ENCODE peak calls at places on chromosomes 7 and 10, in ten cellular contexts. M is CD8-positive, alpha-beta T cell; H is HCT116; V is right cardiac atrium; P is uterus; R is body of pancreas; O is cardiac muscle cell; X is AG04450; J is coronary artery; E is thoracic aorta. K is an unnamed sample.

GRCh38 chr7:151598045-151598444 is 78.3 kb upstream of the RHEB start:
- DNase-seq in M (no peak), H (peak), V (no peak), P (no peak), R (no peak), O (no peak), X (peak), J (no peak), E (no peak), K (no peak)

GRCh38 chr10:110006358-110007170 is 1.2 kb upstream of the ADD3 start:
- DNase-seq in M (no peak), H (no peak), V (peak), P (peak), R (peak), O (peak), X (no peak), J (peak), E (peak), K (no peak)

GRCh38 chr7:44367475-44368030 is 42.2 kb upstream of the CAMK2B start:
- DNase-seq in M (no peak), H (no peak), V (no peak), P (no peak), R (no peak), O (no peak), X (no peak), J (peak), E (no peak), K (no peak)

GRCh38 chr10:72334196-72334831 is 20.4 kb downstream of the DNAJB12 start:
- DNase-seq in M (no peak), H (no peak), V (peak), P (peak), R (peak), O (peak), X (no peak), J (peak), E (no peak), K (no peak)

GRCh38 chr10:110411047-110411410 is 86.7 kb upstream of the DUSP5 start:
- DNase-seq in M (no peak), H (peak), V (peak), P (peak), R (no peak), O (peak), X (no peak), J (no peak), E (no peak), K (no peak)

GRCh38 chr10:58775960-58776574 is 263.4 kb downstream of the BICC1 start:
- DNase-seq in M (no peak), H (no peak), V (no peak), P (no peak), R (no peak), O (no peak), X (peak), J (no peak), E (no peak), K (no peak)

GRCh38 chr10:110311357-110311949 is 6.7 kb upstream of the SMNDC1 start:
- DNase-seq in M (no peak), H (peak), V (peak), P (peak), R (peak), O (peak), X (peak), J (no peak), E (no peak), K (no peak)

GRCh38 chr7:35450456-35450855 is 196.6 kb upstream of the TBX20 start:
- DNase-seq in M (no peak), H (no peak), V (no peak), P (no peak), R (no peak), O (no peak), X (no peak), J (no peak), E (no peak), K (no peak)

GRCh38 chr7:128069367-128070364 is 38.4 kb upstream of the LRRC4 start:
- DNase-seq in M (no peak), H (no peak), V (no peak), P (no peak), R (no peak), O (no peak), X (no peak), J (no peak), E (no peak), K (no peak)

GRCh38 chr7:101819183-101819582 is 1.8 kb downstream of the CUX1 start:
- DNase-seq in M (no peak), H (no peak), V (no peak), P (no peak), R (no peak), O (no peak), X (no peak), J (no peak), E (no peak), K (no peak)

GRCh38 chr7:37353949-37354660 is 94.6 kb downstream of the ELMO1 start:
- DNase-seq in M (no peak), H (no peak), V (no peak), P (no peak), R (no peak), O (peak), X (no peak), J (no peak), E (no peak), K (no peak)

GRCh38 chr7:37354661-37355131 is 94.0 kb downstream of the ELMO1 start:
- DNase-seq in M (no peak), H (no peak), V (peak), P (peak), R (peak), O (peak), X (no peak), J (peak), E (peak), K (no peak)

GRCh38 chr7:37352974-37353948 is 95.4 kb downstream of the ELMO1 start:
- DNase-seq in M (peak), H (peak), V (no peak), P (no peak), R (no peak), O (no peak), X (no peak), J (no peak), E (no peak), K (peak)

GRCh38 chr7:37349979-37350590 is 98.6 kb downstream of the ELMO1 start:
- DNase-seq in M (no peak), H (no peak), V (no peak), P (no peak), R (no peak), O (no peak), X (no peak), J (no peak), E (no peak), K (no peak)

DNA sequence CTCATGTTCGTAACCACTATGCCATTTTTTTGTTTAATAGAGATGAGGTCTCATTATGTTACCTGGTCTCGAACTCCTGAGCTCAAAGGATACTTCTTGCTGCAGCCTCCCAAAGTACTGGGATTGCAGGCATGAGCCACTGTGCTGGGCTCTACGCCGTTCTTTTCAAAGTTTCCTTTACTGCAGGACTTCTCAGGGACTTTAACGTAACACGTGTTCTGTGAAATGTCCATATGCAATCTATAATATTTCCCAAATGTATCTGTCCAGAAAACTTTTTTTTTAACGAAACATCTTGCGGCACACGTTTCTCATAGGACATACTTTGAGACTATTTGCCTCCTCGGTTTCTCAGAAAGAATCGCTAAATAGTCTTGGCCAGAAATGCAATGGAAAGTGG is 96.4 kb downstream of the ELMO1 start:
- DNase-seq in M (no peak), H (no peak), V (no peak), P (no peak), R (no peak), O (no peak), X (no peak), J (no peak), E (no peak), K (no peak)
- H3K4me3 ChIP-seq in M (no peak), H (no peak), V (no peak), P (no peak), R (no peak), O (no peak), X (no peak), J (no peak), E (no peak), K (peak)

DNA sequence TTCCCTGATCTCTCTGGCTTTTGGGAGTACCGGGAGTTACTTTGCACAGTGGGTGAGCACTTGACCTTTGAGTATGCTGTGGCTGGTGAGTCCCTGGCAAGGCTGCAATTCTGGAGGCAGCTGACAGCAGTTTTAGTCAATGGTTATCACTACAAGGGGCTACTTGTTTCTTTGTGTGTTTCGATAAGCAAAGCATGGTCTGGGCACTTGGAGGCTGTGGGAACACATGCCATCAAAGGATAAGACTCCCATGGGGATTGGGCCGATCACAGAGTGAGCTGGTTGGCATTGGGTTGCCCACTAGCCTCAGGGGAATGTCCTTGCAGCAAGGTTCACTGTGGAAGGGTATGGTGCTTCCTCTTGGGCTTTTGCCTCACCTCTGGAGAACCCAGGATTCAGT is 208.2 kb downstream of the SNX13 start:
- DNase-seq in M (no peak), H (no peak), V (no peak), P (no peak), R (no peak), O (no peak), X (no peak), J (no peak), E (no peak), K (no peak)
- H3K27ac ChIP-seq in M (no peak), H (no peak), V (no peak), P (no peak), R (no peak), O (no peak), X (no peak), J (no peak), E (no peak), K (no peak)

DNA sequence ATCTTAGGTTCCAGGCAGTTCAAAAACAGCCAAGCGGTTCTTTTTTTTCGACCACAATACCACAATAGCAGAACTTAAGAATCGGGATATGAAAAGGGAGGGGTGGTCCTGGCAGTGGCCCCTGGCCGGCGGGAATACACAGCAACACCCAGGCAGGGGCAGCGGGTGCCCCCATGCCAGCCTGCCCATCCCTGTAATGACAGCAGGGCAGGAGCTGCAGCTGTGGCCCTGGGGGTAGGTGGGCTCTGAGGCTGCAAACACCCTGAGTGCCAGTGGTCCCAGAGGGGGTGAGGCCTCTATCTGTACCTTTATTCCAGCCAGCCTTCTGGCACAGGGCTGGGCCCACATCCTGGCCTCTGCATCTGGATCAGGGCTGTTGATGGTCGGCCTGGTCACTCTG is 247.4 kb downstream of the SEMA3D start:
- DNase-seq in M (no peak), H (no peak), V (no peak), P (no peak), R (no peak), O (no peak), X (no peak), J (no peak), E (no peak), K (no peak)
- H3K4me3 ChIP-seq in M (no peak), H (no peak), V (no peak), P (no peak), R (no peak), O (no peak), X (no peak), J (no peak), E (no peak), K (no peak)

GRCh38 chr7:55056068-55056467 is 37.3 kb downstream of the EGFR start:
- DNase-seq in M (no peak), H (no peak), V (no peak), P (no peak), R (no peak), O (no peak), X (no peak), J (no peak), E (no peak), K (no peak)
- H3K27ac ChIP-seq in M (no peak), H (no peak), V (no peak), P (no peak), R (no peak), O (no peak), X (no peak), J (no peak), E (peak), K (no peak)

GRCh38 chr10:1049425-1049958 is 573 bp upstream of the IDI1 start:
- DNase-seq in M (no peak), H (no peak), V (no peak), P (no peak), R (no peak), O (no peak), X (no peak), J (no peak), E (no peak), K (no peak)

GRCh38 chr10:1050555-1050954 is 1.6 kb upstream of the IDI1 start:
- DNase-seq in M (no peak), H (peak), V (no peak), P (no peak), R (no peak), O (no peak), X (no peak), J (no peak), E (no peak), K (peak)

GRCh38 chr10:1048349-1048731 is 579 bp downstream of the IDI1 start:
- DNase-seq in M (peak), H (no peak), V (peak), P (no peak), R (peak), O (no peak), X (no peak), J (no peak), E (no peak), K (peak)

GRCh38 chr10:1048732-1049424 is at the start of gene IDI1:
- DNase-seq in M (peak), H (peak), V (peak), P (peak), R (peak), O (peak), X (peak), J (peak), E (peak), K (peak)

DNA sequence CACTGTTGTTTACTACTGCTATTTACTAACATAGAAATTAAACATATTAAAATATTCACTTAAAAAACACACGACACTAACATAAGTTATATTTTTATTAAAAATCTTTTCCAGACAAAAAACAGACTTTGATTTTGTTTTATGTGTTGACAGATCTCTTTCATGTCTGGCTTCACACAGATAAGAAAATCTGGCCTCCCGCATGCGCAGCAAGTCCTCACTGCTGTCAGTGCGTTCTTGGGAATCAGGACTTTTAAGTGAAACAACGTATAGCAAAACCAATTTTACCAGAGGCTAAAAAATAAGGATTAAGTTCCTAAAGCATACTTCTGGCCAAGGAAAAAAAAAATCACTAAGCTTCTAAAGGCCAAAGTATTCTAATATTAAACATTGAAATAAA is 1.2 kb upstream of the IDI1 start:
- DNase-seq in M (no peak), H (no peak), V (no peak), P (no peak), R (no peak), O (peak), X (no peak), J (no peak), E (no peak), K (no peak)
- H3K4me3 ChIP-seq in M (peak), H (peak), V (peak), P (peak), R (no peak), O (peak), X (peak), J (peak), E (peak), K (peak)

K was measured in CD4-positive, CD25-positive, alpha-beta regulatory T cell.